ENCODE peak calls at places on chromosomes 3 and 15, in six cellular contexts. C is keratinocyte, G is neural progenitor cell, L is fibroblast of lung, A is GM23248, K is MM.1S. U is an unnamed sample.

GRCh38 chr3:52281980-52282801 is 3.7 kb upstream of the WDR82 start:
- DNase-seq in L (no peak), A (peak; percentile 60), C (no peak), K (no peak), G (no peak), U (no peak)

GRCh38 chr3:194176274-194176991 is 40.5 kb downstream of the HES1 start:
- DNase-seq in K (no peak), A (no peak), C (no peak), G (peak; percentile 47), L (no peak), U (peak; percentile 28)

GRCh38 chr3:175980731-175981130 is 1121.6 kb downstream of the NAALADL2 start:
- DNase-seq in K (no peak), A (peak; percentile 54), C (no peak), G (no peak), L (peak; percentile 22), U (no peak)

GRCh38 chr3:46913644-46914043 is 36.1 kb downstream of the PTH1R start:
- DNase-seq in G (no peak), A (peak; percentile 42), L (peak; percentile 77), K (no peak), C (peak; percentile 58), U (peak; percentile 44)

GRCh38 chr15:85777291-85778106 is 17.2 kb downstream of the KLHL25 start:
- DNase-seq in C (no peak), A (no peak), K (no peak), G (no peak), L (no peak), U (no peak)

GRCh38 chr3:146326875-146327543 is 76.1 kb upstream of the PLSCR4 start:
- DNase-seq in K (peak; percentile 53), C (no peak), G (peak; percentile 34), L (peak; percentile 61), A (peak; percentile 77), U (peak; percentile 85)

GRCh38 chr3:128076783-128077624 is 24.8 kb downstream of the SEC61A1 start:
- DNase-seq in L (no peak), G (peak; percentile 50), A (peak; percentile 63), C (no peak), K (no peak), U (peak; percentile 33)

GRCh38 chr3:106120334-106120733 is 251.5 kb upstream of the CBLB start:
- DNase-seq in L (peak; percentile 76), G (no peak), C (no peak), A (peak; percentile 73), K (no peak), U (peak; percentile 9)

GRCh38 chr3:6860911-6861330 is at the start of gene GRM7:
- DNase-seq in K (no peak), A (no peak), G (peak; percentile 79), L (peak; percentile 83), C (no peak), U (no peak)

GRCh38 chr3:87478716-87479115 is 202.3 kb upstream of the POU1F1 start:
- DNase-seq in G (no peak), A (no peak), C (no peak), L (no peak), K (no peak), U (no peak)

GRCh38 chr3:71629289-71630252 is 46.0 kb upstream of the FOXP1 start:
- DNase-seq in G (no peak), C (no peak), K (no peak), L (peak; percentile 57), A (peak; percentile 83), U (no peak)

DNA sequence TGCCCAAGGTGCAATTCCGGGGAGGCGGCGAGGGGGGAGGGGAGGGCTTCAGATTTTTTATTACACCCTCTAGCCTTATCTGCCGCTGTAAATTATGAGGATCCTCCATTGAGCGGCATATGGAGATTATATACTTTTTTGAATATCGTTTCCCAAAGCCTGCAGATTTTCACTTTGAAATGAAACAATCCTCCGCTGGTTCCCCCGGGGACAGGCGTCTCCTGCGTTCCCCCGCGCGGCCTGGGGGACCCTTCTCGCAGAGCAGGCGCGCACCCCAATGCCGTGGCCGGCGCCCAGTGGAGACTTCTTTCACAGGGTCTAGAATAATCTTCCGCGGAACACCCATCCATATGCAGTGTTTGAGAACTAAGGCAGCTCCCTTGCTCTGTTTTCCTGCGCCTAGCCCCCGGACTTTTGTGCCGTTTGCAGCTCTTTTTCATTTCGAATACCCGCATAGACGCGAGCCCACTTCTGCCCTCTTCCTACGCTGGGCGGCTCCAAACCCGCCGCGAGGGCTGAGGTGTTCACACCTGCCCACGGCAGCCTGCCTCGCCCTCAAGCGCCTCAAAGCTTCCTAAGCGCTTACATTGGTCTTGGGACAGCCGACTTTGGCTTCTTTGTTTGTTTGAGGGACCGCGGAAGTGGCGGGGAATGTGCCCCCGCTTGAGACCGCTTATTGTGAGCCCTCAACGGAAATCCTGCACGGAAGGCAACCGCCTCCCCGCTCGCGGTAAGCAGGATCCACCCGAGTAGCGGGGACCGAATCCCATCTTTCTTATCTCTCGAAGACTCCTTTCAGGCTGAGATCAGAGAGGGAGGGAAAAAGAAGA is 7.5 kb downstream of the SOX14 start:
- DNase-seq in K (no peak), C (no peak), G (peak; percentile 69), L (no peak), A (no peak), U (no peak)
- TF ChIP-seq EZH2 in K (no peak), C (peak; percentile 97), G (peak; percentile 90), L (peak; percentile 80), A (peak; percentile 99), U (peak; percentile 57)

DNA sequence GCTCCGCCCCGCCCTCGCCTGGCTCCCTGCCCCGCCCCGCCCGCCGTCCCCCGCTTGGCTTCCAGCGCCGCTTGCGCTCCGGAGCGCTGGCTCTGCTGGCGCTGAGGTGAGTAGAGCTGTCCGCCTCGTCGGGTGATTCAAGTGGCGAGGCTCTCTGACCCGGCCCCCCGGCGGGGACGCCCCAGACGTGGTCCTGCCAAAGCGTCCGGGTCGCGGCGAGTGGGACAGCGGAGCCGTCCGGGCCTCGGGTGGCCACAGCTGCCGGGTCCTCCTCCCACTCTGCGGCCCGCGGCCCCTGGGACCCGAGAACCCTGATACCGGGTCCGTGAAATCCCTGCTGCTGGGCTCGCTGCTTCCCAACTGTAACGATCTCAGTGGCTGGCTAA is at the start of gene LRRC28:
- DNase-seq in G (no peak), K (no peak), L (no peak), C (no peak), A (no peak), U (no peak)
- H3K9ac ChIP-seq in G (peak within 1 kb of the TSS; percentile 76), K (peak within 1 kb of the TSS; percentile 74), L (peak within 1 kb of the TSS; percentile 79), C (peak within 1 kb of the TSS; percentile 97), A (peak within 1 kb of the TSS; percentile 92), U (peak within 1 kb of the TSS; percentile 97)

GRCh38 chr15:66253643-66254363 is at the start of gene MEGF11:
- DNase-seq in K (no peak), A (peak; percentile 44), L (peak; percentile 56), C (no peak), G (peak; percentile 72), U (peak; percentile 32)
- TF ChIP-seq EZH2 in K (no peak), A (peak; percentile 98), L (peak; percentile 20), C (peak; percentile 65), G (peak; percentile 65), U (peak; percentile 50)

DNA sequence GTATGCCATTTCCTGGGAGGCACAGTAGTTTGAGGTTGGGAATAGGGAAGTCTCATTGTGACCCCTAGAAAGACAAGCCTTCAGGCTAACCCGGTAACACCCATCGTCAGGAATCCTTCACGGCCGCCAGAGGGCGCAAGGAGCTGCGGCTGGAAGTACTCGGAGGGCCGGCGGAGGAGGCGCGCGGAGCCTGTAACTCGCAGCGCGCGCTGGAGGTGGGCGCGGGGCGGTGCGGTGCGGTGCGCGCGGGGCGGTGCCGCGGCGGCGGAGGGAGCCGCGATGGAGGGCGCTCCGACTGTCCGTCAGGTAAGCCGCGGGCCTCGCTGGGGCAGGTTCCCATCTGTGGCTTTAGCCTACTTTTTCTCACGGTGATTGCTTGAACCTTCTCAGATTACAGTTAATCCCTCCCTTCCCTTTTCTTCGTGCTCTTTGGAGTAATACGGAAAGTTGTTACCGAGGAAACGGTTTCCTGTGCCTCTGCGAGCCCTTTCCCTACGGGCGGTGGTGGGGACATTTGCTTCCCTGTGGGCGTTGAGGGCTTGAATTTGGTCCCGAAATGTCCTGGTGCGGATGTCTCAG is at the start of gene GRAMD1C:
- DNase-seq in C (peak; percentile 15), A (peak; percentile 96), G (peak; percentile 97), K (peak; percentile 93), L (peak; percentile 86), U (peak; percentile 91)
- H3K9ac ChIP-seq in C (peak within 1 kb of the TSS; percentile 83), A (peak within 1 kb of the TSS; percentile 85), G (no peak within 1 kb of the TSS), K (peak within 1 kb of the TSS; percentile 33), L (peak within 1 kb of the TSS; percentile 55), U (peak within 1 kb of the TSS; percentile 95)

DNA sequence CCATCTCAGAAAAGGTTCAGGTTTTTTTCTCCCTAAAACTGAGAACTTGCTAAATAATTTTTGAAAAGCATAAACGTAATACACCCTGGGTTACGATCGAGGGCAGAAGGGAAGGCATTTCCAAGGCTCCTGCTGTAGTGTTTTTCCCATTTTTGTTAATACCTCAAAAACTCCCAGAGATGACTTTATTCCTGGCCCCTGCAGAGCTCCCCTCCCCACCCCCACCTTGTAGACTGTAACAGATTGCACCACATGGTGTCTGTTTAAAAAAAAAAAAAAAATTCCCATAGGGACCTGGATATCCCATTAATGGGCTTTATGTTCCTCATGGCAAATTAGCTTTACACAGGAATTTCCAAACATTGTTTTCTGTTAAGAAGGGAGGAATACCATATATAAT is 38.2 kb downstream of the FEZF2 start:
- DNase-seq in C (no peak), A (no peak), G (no peak), K (no peak), L (no peak), U (no peak)
- TF ChIP-seq EZH2 in C (no peak), A (no peak), G (no peak), K (no peak), L (no peak), U (no peak)

GRCh38 chr3:45868213-45868612 is 18.1 kb upstream of the CCR9 start:
- DNase-seq in A (no peak), L (no peak), K (peak; percentile 38), G (no peak), C (no peak), U (no peak)

GRCh38 chr3:45869638-45870037 is 16.7 kb upstream of the CCR9 start:
- DNase-seq in K (no peak), G (no peak), A (no peak), L (no peak), C (no peak), U (no peak)

GRCh38 chr3:45861043-45861846 is 19.3 kb upstream of the LZTFL1 start:
- DNase-seq in A (no peak), L (no peak), G (no peak), C (no peak), K (peak; percentile 57), U (no peak)

GRCh38 chr3:45864760-45865567 is 21.4 kb upstream of the CCR9 start:
- DNase-seq in L (no peak), A (no peak), C (no peak), K (no peak), G (no peak), U (no peak)

DNA sequence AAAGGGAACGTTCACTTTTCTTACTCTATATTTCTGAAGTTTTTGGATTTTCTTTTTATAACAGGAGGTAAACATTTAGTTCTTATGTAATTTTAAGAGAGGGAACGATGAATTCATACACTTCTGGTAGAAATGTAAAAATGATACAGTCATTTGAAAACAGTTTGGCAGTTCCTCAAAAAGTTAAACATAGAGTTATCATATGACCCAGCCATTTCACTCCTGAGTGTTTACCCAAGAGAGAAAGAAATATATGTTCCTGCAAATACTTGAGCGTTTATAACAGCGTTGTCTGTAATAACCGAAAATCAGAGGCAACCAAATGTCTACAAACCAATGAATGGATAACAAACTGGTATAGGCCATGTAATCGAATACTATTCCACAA is 20.8 kb upstream of the CCR9 start:
- DNase-seq in G (no peak), C (no peak), K (no peak), L (no peak), A (no peak), U (no peak)
- H3K9ac ChIP-seq in G (no peak overlapping the region), C (no peak overlapping the region), K (no peak overlapping the region), L (no peak overlapping the region), A (no peak overlapping the region), U (no peak overlapping the region)